ENCODE peak calls at places on chromosome 20, in seven cellular contexts. One of them, this sample, is unnamed.

GRCh38 chr20:63138855-63139341 is 77.0 kb downstream of the YTHDF1 start:
- DNase-seq in iPS-NIHi11: no peak
- DNase-seq in fibroblast of lung: no peak
- DNase-seq in WTC11: no peak
- DNase-seq in NCI-H1105: no peak
- DNase-seq in globus pallidus: no peak
- DNase-seq in cardiac muscle cell: peak
- DNase-seq in this sample: no peak

GRCh38 chr20:18412202-18412901 is 54.5 kb downstream of the DZANK1 start:
- DNase-seq in iPS-NIHi11: no peak
- DNase-seq in fibroblast of lung: no peak
- DNase-seq in WTC11: no peak
- DNase-seq in NCI-H1105: no peak
- DNase-seq in globus pallidus: peak
- DNase-seq in cardiac muscle cell: no peak
- DNase-seq in this sample: no peak

GRCh38 chr20:51797357-51798025 is 4.8 kb downstream of the SALL4 start:
- DNase-seq in iPS-NIHi11: no peak
- DNase-seq in fibroblast of lung: no peak
- DNase-seq in WTC11: no peak
- DNase-seq in NCI-H1105: no peak
- DNase-seq in globus pallidus: no peak
- DNase-seq in cardiac muscle cell: peak
- DNase-seq in this sample: peak

GRCh38 chr20:3420211-3420707 is 12.8 kb upstream of the DNAAF9 start:
- DNase-seq in iPS-NIHi11: no peak
- DNase-seq in fibroblast of lung: peak
- DNase-seq in WTC11: no peak
- DNase-seq in NCI-H1105: peak
- DNase-seq in globus pallidus: peak
- DNase-seq in cardiac muscle cell: peak
- DNase-seq in this sample: no peak

GRCh38 chr20:2701671-2702081 is 9.1 kb downstream of the EBF4 start:
- DNase-seq in iPS-NIHi11: peak
- DNase-seq in fibroblast of lung: no peak
- DNase-seq in WTC11: peak
- DNase-seq in NCI-H1105: no peak
- DNase-seq in globus pallidus: no peak
- DNase-seq in cardiac muscle cell: no peak
- DNase-seq in this sample: peak

GRCh38 chr20:15395457-15395856 is 1058.0 kb upstream of the FLRT3 start:
- DNase-seq in iPS-NIHi11: no peak
- DNase-seq in fibroblast of lung: no peak
- DNase-seq in WTC11: no peak
- DNase-seq in NCI-H1105: no peak
- DNase-seq in globus pallidus: no peak
- DNase-seq in cardiac muscle cell: no peak
- DNase-seq in this sample: no peak

GRCh38 chr20:8124639-8125038 is 7.4 kb upstream of the PLCB1 start:
- DNase-seq in iPS-NIHi11: no peak
- DNase-seq in fibroblast of lung: no peak
- DNase-seq in WTC11: no peak
- DNase-seq in NCI-H1105: no peak
- DNase-seq in globus pallidus: no peak
- DNase-seq in cardiac muscle cell: peak
- DNase-seq in this sample: no peak

GRCh38 chr20:8860011-8860495 is 208.8 kb upstream of the PLCB4 start:
- DNase-seq in iPS-NIHi11: no peak
- DNase-seq in fibroblast of lung: peak
- DNase-seq in WTC11: no peak
- DNase-seq in NCI-H1105: no peak
- DNase-seq in globus pallidus: no peak
- DNase-seq in cardiac muscle cell: peak
- DNase-seq in this sample: no peak

GRCh38 chr20:6489361-6490154 is 277.9 kb upstream of the BMP2 start:
- DNase-seq in iPS-NIHi11: no peak
- DNase-seq in fibroblast of lung: peak
- DNase-seq in WTC11: no peak
- DNase-seq in NCI-H1105: peak
- DNase-seq in globus pallidus: no peak
- DNase-seq in cardiac muscle cell: no peak
- DNase-seq in this sample: no peak

GRCh38 chr20:58169441-58169840 is 59.0 kb downstream of the ANKRD60 start:
- DNase-seq in iPS-NIHi11: no peak
- DNase-seq in fibroblast of lung: peak
- DNase-seq in WTC11: no peak
- DNase-seq in NCI-H1105: no peak
- DNase-seq in globus pallidus: no peak
- DNase-seq in cardiac muscle cell: no peak
- DNase-seq in this sample: no peak

GRCh38 chr20:49859807-49860206 is 47.2 kb downstream of the SLC9A8 start:
- DNase-seq in iPS-NIHi11: no peak
- DNase-seq in fibroblast of lung: no peak
- DNase-seq in WTC11: no peak
- DNase-seq in NCI-H1105: no peak
- DNase-seq in globus pallidus: no peak
- DNase-seq in cardiac muscle cell: no peak
- DNase-seq in this sample: peak

GRCh38 chr20:35467339-35468224 is 12.2 kb downstream of the CEP250 start:
- DNase-seq in iPS-NIHi11: peak
- DNase-seq in fibroblast of lung: peak
- DNase-seq in WTC11: no peak
- DNase-seq in NCI-H1105: no peak
- DNase-seq in globus pallidus: no peak
- DNase-seq in cardiac muscle cell: peak
- DNase-seq in this sample: no peak

GRCh38 chr20:63281741-63282665 is 9.4 kb downstream of the ARFGAP1 start:
- DNase-seq in iPS-NIHi11: no peak
- DNase-seq in fibroblast of lung: no peak
- DNase-seq in WTC11: no peak
- DNase-seq in NCI-H1105: no peak
- DNase-seq in globus pallidus: no peak
- DNase-seq in cardiac muscle cell: no peak
- DNase-seq in this sample: no peak

GRCh38 chr20:60365063-60365640 is 406.9 kb downstream of the CDH26 start:
- DNase-seq in iPS-NIHi11: peak
- DNase-seq in fibroblast of lung: no peak
- DNase-seq in WTC11: peak
- DNase-seq in NCI-H1105: no peak
- DNase-seq in globus pallidus: peak
- DNase-seq in cardiac muscle cell: no peak
- DNase-seq in this sample: peak

GRCh38 chr20:4813839-4814695 is 92.4 kb downstream of the PRND start:
- DNase-seq in iPS-NIHi11: peak
- DNase-seq in fibroblast of lung: no peak
- DNase-seq in WTC11: no peak
- DNase-seq in NCI-H1105: no peak
- DNase-seq in globus pallidus: peak
- DNase-seq in cardiac muscle cell: no peak
- DNase-seq in this sample: peak

GRCh38 chr20:37734228-37734980 is 40.6 kb downstream of the CTNNBL1 start:
- DNase-seq in iPS-NIHi11: no peak
- DNase-seq in fibroblast of lung: peak
- DNase-seq in WTC11: no peak
- DNase-seq in NCI-H1105: no peak
- DNase-seq in globus pallidus: no peak
- DNase-seq in cardiac muscle cell: peak
- DNase-seq in this sample: no peak

GRCh38 chr20:10225439-10226080 is 6.9 kb downstream of the SNAP25 start:
- DNase-seq in iPS-NIHi11: peak
- DNase-seq in fibroblast of lung: peak
- DNase-seq in WTC11: no peak
- DNase-seq in NCI-H1105: peak
- DNase-seq in globus pallidus: no peak
- DNase-seq in cardiac muscle cell: peak
- DNase-seq in this sample: peak

This sample was measured in endodermal cell.